ENCODE peak calls at places on chromosomes 13 and 19, in six cellular contexts. One of them, this sample, is unnamed.

GRCh38 chr13:28117689-28118377 is 17.5 kb upstream of the FLT3 start:
- DNase-seq in PC-3: peak
- DNase-seq in mammary epithelial cell: no peak
- DNase-seq in neuronal stem cell: no peak
- DNase-seq in fibroblast of lung: no peak
- DNase-seq in GM23248: no peak
- DNase-seq in this sample: no peak

GRCh38 chr13:48334534-48335127 is 31.1 kb downstream of the RB1 start:
- DNase-seq in GM23248: peak
- DNase-seq in neuronal stem cell: no peak
- DNase-seq in mammary epithelial cell: peak
- DNase-seq in PC-3: peak
- DNase-seq in fibroblast of lung: peak
- DNase-seq in this sample: peak

GRCh38 chr19:7434391-7434790 is 54.4 kb downstream of the PEX11G start:
- DNase-seq in fibroblast of lung: no peak
- DNase-seq in PC-3: no peak
- DNase-seq in GM23248: no peak
- DNase-seq in neuronal stem cell: no peak
- DNase-seq in mammary epithelial cell: no peak
- DNase-seq in this sample: no peak

GRCh38 chr13:67841071-67841470 is 610.9 kb upstream of the PCDH9 start:
- DNase-seq in neuronal stem cell: no peak
- DNase-seq in fibroblast of lung: no peak
- DNase-seq in GM23248: no peak
- DNase-seq in PC-3: no peak
- DNase-seq in mammary epithelial cell: no peak
- DNase-seq in this sample: no peak

GRCh38 chr19:34481861-34482379 is 362 bp downstream of the WTIP start:
- DNase-seq in PC-3: peak
- DNase-seq in neuronal stem cell: no peak
- DNase-seq in mammary epithelial cell: peak
- DNase-seq in GM23248: peak
- DNase-seq in fibroblast of lung: no peak
- DNase-seq in this sample: peak

GRCh38 chr13:40576369-40576768 is 90.1 kb downstream of the FOXO1 start:
- DNase-seq in mammary epithelial cell: no peak
- DNase-seq in neuronal stem cell: no peak
- DNase-seq in GM23248: no peak
- DNase-seq in PC-3: no peak
- DNase-seq in fibroblast of lung: no peak
- DNase-seq in this sample: no peak

GRCh38 chr19:56993851-56994250 is 125.9 kb upstream of the USP29 start:
- DNase-seq in mammary epithelial cell: no peak
- DNase-seq in fibroblast of lung: no peak
- DNase-seq in neuronal stem cell: no peak
- DNase-seq in PC-3: no peak
- DNase-seq in GM23248: no peak
- DNase-seq in this sample: no peak

GRCh38 chr13:51733656-51734334 is 70.2 kb downstream of the DHRS12 start:
- DNase-seq in mammary epithelial cell: peak
- DNase-seq in GM23248: peak
- DNase-seq in fibroblast of lung: no peak
- DNase-seq in PC-3: no peak
- DNase-seq in neuronal stem cell: no peak
- DNase-seq in this sample: peak

GRCh38 chr13:45021250-45021649 is 31.9 kb downstream of the GPALPP1 start:
- DNase-seq in PC-3: no peak
- DNase-seq in fibroblast of lung: peak
- DNase-seq in GM23248: no peak
- DNase-seq in mammary epithelial cell: no peak
- DNase-seq in neuronal stem cell: no peak
- DNase-seq in this sample: peak

GRCh38 chr19:30223866-30224688 is 148.1 kb upstream of the ZNF536 start:
- DNase-seq in PC-3: no peak
- DNase-seq in GM23248: no peak
- DNase-seq in mammary epithelial cell: no peak
- DNase-seq in fibroblast of lung: no peak
- DNase-seq in neuronal stem cell: no peak
- DNase-seq in this sample: no peak

GRCh38 chr19:58353717-58354477 is 605 bp upstream of the A1BG start:
- DNase-seq in fibroblast of lung: no peak
- DNase-seq in PC-3: no peak
- DNase-seq in GM23248: no peak
- DNase-seq in neuronal stem cell: no peak
- DNase-seq in mammary epithelial cell: no peak
- DNase-seq in this sample: no peak

GRCh38 chr19:435707-436412 is 25.0 kb downstream of the SHC2 start:
- DNase-seq in fibroblast of lung: no peak
- DNase-seq in PC-3: no peak
- DNase-seq in mammary epithelial cell: no peak
- DNase-seq in GM23248: no peak
- DNase-seq in neuronal stem cell: no peak
- DNase-seq in this sample: no peak

GRCh38 chr19:35557539-35558399 is 5.7 kb downstream of the ATP4A start:
- DNase-seq in neuronal stem cell: peak
- DNase-seq in GM23248: peak
- DNase-seq in mammary epithelial cell: peak
- DNase-seq in PC-3: no peak
- DNase-seq in fibroblast of lung: peak
- DNase-seq in this sample: peak

GRCh38 chr19:29708553-29709439 is 6.3 kb downstream of the C19orf12 start:
- DNase-seq in PC-3: no peak
- DNase-seq in neuronal stem cell: no peak
- DNase-seq in mammary epithelial cell: no peak
- DNase-seq in fibroblast of lung: no peak
- DNase-seq in GM23248: no peak
- DNase-seq in this sample: peak

GRCh38 chr13:33610471-33611015 is 207.4 kb upstream of the RFC3 start:
- DNase-seq in PC-3: no peak
- DNase-seq in mammary epithelial cell: no peak
- DNase-seq in neuronal stem cell: peak
- DNase-seq in GM23248: no peak
- DNase-seq in fibroblast of lung: peak
- DNase-seq in this sample: no peak

GRCh38 chr19:55086730-55087541 is 11.3 kb downstream of the EPS8L1 start:
- DNase-seq in PC-3: no peak
- DNase-seq in fibroblast of lung: peak
- DNase-seq in mammary epithelial cell: no peak
- DNase-seq in neuronal stem cell: peak
- DNase-seq in GM23248: peak
- DNase-seq in this sample: peak

GRCh38 chr13:106570354-106570822 is 2.5 kb upstream of the ARGLU1 start:
- DNase-seq in mammary epithelial cell: peak
- DNase-seq in fibroblast of lung: peak
- DNase-seq in GM23248: peak
- DNase-seq in PC-3: no peak
- DNase-seq in neuronal stem cell: peak
- DNase-seq in this sample: peak

GRCh38 chr19:47112166-47112663 is 1.4 kb downstream of the ZC3H4 start:
- DNase-seq in neuronal stem cell: peak
- DNase-seq in mammary epithelial cell: peak
- DNase-seq in GM23248: peak
- DNase-seq in PC-3: peak
- DNase-seq in fibroblast of lung: peak
- DNase-seq in this sample: peak

GRCh38 chr19:16702123-16702522 is 17.5 kb upstream of the NWD1 start:
- DNase-seq in neuronal stem cell: no peak
- DNase-seq in PC-3: no peak
- DNase-seq in mammary epithelial cell: peak
- DNase-seq in GM23248: peak
- DNase-seq in fibroblast of lung: peak
- DNase-seq in this sample: peak

GRCh38 chr13:66154981-66155380 is 1075.2 kb downstream of the PCDH9 start:
- DNase-seq in PC-3: no peak
- DNase-seq in GM23248: no peak
- DNase-seq in neuronal stem cell: no peak
- DNase-seq in mammary epithelial cell: no peak
- DNase-seq in fibroblast of lung: peak
- DNase-seq in this sample: no peak

GRCh38 chr19:10346509-10346908 is 7.1 kb upstream of the ICAM3 start:
- DNase-seq in GM23248: peak
- DNase-seq in PC-3: no peak
- DNase-seq in neuronal stem cell: no peak
- DNase-seq in mammary epithelial cell: no peak
- DNase-seq in fibroblast of lung: no peak
- DNase-seq in this sample: peak

GRCh38 chr13:99970761-99971575 is 599 bp downstream of the ZIC5 start:
- DNase-seq in PC-3: no peak
- DNase-seq in mammary epithelial cell: no peak
- DNase-seq in neuronal stem cell: no peak
- DNase-seq in fibroblast of lung: no peak
- DNase-seq in GM23248: peak
- DNase-seq in this sample: no peak

GRCh38 chr13:91574756-91575155 is 176.3 kb downstream of the GPC5 start:
- DNase-seq in PC-3: no peak
- DNase-seq in fibroblast of lung: peak
- DNase-seq in GM23248: peak
- DNase-seq in mammary epithelial cell: no peak
- DNase-seq in neuronal stem cell: no peak
- DNase-seq in this sample: peak

GRCh38 chr13:112782433-112783010 is 92.7 kb downstream of the ATP11A start:
- DNase-seq in mammary epithelial cell: no peak
- DNase-seq in fibroblast of lung: peak
- DNase-seq in PC-3: no peak
- DNase-seq in neuronal stem cell: no peak
- DNase-seq in GM23248: no peak
- DNase-seq in this sample: peak

GRCh38 chr13:112783135-112783945 is 93.5 kb downstream of the ATP11A start:
- DNase-seq in neuronal stem cell: no peak
- DNase-seq in PC-3: no peak
- DNase-seq in GM23248: peak
- DNase-seq in fibroblast of lung: peak
- DNase-seq in mammary epithelial cell: no peak
- DNase-seq in this sample: peak

GRCh38 chr13:112781881-112782361 is 92.1 kb downstream of the ATP11A start:
- DNase-seq in PC-3: no peak
- DNase-seq in fibroblast of lung: peak
- DNase-seq in neuronal stem cell: no peak
- DNase-seq in mammary epithelial cell: peak
- DNase-seq in GM23248: peak
- DNase-seq in this sample: no peak

GRCh38 chr13:112779856-112780604 is 90.2 kb downstream of the ATP11A start:
- DNase-seq in PC-3: no peak
- DNase-seq in neuronal stem cell: no peak
- DNase-seq in fibroblast of lung: peak
- DNase-seq in mammary epithelial cell: no peak
- DNase-seq in GM23248: peak
- DNase-seq in this sample: no peak

DNA sequence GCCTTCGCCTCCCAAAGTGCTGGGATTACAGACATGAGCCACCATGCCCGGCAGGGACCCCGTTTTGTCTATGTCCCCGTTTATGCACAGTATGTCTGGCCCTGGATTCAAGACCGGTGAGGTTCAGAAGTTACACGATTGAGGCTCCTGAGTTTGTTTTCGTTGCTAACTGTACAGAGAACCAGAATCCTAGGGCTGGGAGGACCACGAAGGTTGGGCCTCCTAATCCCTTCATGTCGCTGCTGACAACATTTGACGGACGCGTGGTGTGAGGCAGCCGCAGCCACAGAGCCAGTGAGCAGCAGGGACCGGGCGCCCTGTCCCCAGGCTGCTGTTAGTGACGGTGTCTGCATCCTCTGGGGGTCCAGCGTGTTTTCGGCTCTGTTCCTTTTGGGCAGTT is 91.4 kb downstream of the ATP11A start:
- DNase-seq in fibroblast of lung: no peak
- DNase-seq in GM23248: no peak
- DNase-seq in neuronal stem cell: no peak
- DNase-seq in mammary epithelial cell: no peak
- DNase-seq in PC-3: no peak
- DNase-seq in this sample: no peak
- H3K9ac ChIP-seq in fibroblast of lung: no peak
- H3K9ac ChIP-seq in GM23248: no peak
- H3K9ac ChIP-seq in neuronal stem cell: no peak
- H3K9ac ChIP-seq in mammary epithelial cell: no peak
- H3K9ac ChIP-seq in PC-3: no peak
- H3K9ac ChIP-seq in this sample: no peak

DNA sequence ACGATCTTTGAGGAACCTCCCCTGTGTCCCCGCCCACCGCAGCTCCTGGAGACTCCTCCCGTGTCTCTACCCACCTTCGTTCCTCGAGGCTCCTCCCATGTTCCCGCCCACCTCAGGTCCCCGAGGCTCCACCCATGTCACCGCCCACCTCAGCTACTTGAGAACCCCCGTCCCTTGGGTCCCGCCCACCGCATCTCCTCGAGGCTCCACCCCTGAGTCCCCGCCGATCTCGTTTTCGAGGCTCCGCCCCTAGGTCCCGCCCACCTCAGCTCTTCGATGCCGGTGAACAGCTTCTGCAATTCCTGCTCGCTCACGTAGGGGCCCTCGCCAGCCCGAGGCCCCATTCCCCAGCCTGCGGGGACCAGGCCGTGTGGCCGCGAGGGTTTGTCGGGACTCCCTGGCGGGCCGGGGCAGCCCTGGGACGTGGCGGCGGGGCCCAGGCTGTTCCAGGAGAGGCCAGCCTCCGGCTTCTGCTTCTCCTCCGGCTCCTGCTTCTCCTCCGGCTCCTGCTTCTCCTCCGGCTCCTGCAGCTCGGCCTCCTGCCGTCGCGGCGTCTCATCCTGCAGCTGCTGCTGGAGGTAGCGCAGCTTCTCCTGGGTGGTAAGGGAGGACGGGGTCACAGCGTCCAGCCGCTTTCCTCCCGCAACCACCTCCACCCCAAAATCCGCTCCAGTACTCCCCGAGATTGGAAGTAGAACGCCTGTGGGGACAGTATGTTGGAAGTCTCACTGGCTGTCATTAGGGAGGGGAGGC is 16.7 kb downstream of the TSKS start:
- DNase-seq in neuronal stem cell: no peak
- DNase-seq in fibroblast of lung: peak
- DNase-seq in PC-3: peak
- DNase-seq in mammary epithelial cell: no peak
- DNase-seq in GM23248: peak
- DNase-seq in this sample: no peak
- H2AFZ ChIP-seq in neuronal stem cell: no peak
- H2AFZ ChIP-seq in fibroblast of lung: no peak
- H2AFZ ChIP-seq in PC-3: no peak
- H2AFZ ChIP-seq in mammary epithelial cell: peak
- H2AFZ ChIP-seq in GM23248: no peak
- H2AFZ ChIP-seq in this sample: no peak

GRCh38 chr13:113425931-113426590 is 27.2 kb downstream of the ADPRHL1 start:
- DNase-seq in mammary epithelial cell: no peak
- DNase-seq in fibroblast of lung: no peak
- DNase-seq in GM23248: no peak
- DNase-seq in neuronal stem cell: no peak
- DNase-seq in PC-3: peak
- DNase-seq in this sample: no peak
- H3K9ac ChIP-seq in mammary epithelial cell: no peak
- H3K9ac ChIP-seq in fibroblast of lung: no peak
- H3K9ac ChIP-seq in GM23248: no peak
- H3K9ac ChIP-seq in neuronal stem cell: peak
- H3K9ac ChIP-seq in PC-3: no peak
- H3K9ac ChIP-seq in this sample: no peak

DNA sequence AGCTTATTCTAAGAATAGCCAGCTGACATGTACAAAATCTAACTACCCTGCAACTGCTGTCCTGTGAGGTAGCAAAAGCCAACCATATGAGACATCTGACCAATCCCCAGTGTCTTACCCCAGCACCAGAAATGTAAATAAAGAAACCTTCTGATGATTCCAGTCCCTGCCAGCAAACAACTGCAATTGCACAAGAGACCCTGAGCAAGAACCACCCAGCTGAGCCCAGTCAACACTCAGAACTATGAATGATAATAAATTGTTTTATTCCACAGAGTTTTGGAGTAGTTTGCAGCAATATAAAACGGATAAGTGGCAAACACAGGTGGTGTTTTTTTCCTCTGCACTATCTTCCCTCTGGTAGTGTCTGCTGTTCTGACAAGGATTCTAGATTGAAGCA is 94.9 kb downstream of the ERCC5 start:
- DNase-seq in GM23248: no peak
- DNase-seq in PC-3: no peak
- DNase-seq in fibroblast of lung: no peak
- DNase-seq in neuronal stem cell: no peak
- DNase-seq in mammary epithelial cell: no peak
- DNase-seq in this sample: no peak
- H2AFZ ChIP-seq in GM23248: no peak
- H2AFZ ChIP-seq in PC-3: no peak
- H2AFZ ChIP-seq in fibroblast of lung: no peak
- H2AFZ ChIP-seq in neuronal stem cell: no peak
- H2AFZ ChIP-seq in mammary epithelial cell: no peak
- H2AFZ ChIP-seq in this sample: no peak